ENCODE peak calls at places on chromosomes 7 and 10, in seven cellular contexts. Q, V, F, C, P, B and T are unnamed samples. For H3K4me1, the result is how much of the 10 kb centered on the place peaks cover.

GRCh38 chr10:5619366-5620211 is 46.8 kb downstream of the ASB13 start:
- DNase-seq in P (no peak), C (no peak), Q (no peak), V (peak), B (no peak), F (no peak), T (no peak)

GRCh38 chr10:121709674-121710073 is 111.4 kb upstream of the FGFR2 start:
- DNase-seq in C (no peak), V (no peak), B (no peak), P (no peak), F (no peak), Q (no peak), T (no peak)

GRCh38 chr10:71259815-71260501 is 47.6 kb downstream of the UNC5B start:
- DNase-seq in Q (no peak), C (no peak), F (no peak), P (peak), V (no peak), B (no peak), T (no peak)

GRCh38 chr10:110919349-110919931 is at the start of gene SHOC2:
- DNase-seq in B (peak), Q (peak), V (peak), C (peak), P (peak), F (peak), T (peak)

GRCh38 chr7:44062903-44063295 is 2.5 kb downstream of the PGAM2 start:
- DNase-seq in Q (no peak), B (peak), C (no peak), F (no peak), P (no peak), V (no peak), T (no peak)

GRCh38 chr7:50142421-50143113 is 49.5 kb upstream of the ZPBP start:
- DNase-seq in P (no peak), B (no peak), F (no peak), Q (no peak), C (peak), V (no peak), T (no peak)

GRCh38 chr10:3757638-3758490 is 27.1 kb downstream of the KLF6 start:
- DNase-seq in Q (no peak), P (no peak), F (peak), V (peak), B (no peak), C (peak), T (no peak)

GRCh38 chr7:32070406-32071360 is at the start of gene PDE1C:
- DNase-seq in Q (peak), B (peak), V (no peak), C (no peak), P (no peak), F (no peak), T (no peak)

GRCh38 chr7:111749625-111750024 is 187.3 kb upstream of the IMMP2L start:
- DNase-seq in Q (no peak), V (no peak), F (no peak), B (no peak), P (no peak), C (no peak), T (no peak)

GRCh38 chr10:13485623-13486022 is 43.2 kb downstream of the BEND7 start:
- DNase-seq in P (no peak), V (no peak), B (no peak), C (no peak), F (no peak), Q (no peak), T (no peak)

GRCh38 chr7:16271990-16272665 is 149.2 kb downstream of the CRPPA start:
- DNase-seq in Q (no peak), C (no peak), F (no peak), V (no peak), B (no peak), P (no peak), T (no peak)

GRCh38 chr7:30240401-30240800 is 44.0 kb upstream of the ZNRF2 start:
- DNase-seq in B (no peak), P (no peak), Q (no peak), C (no peak), F (no peak), V (no peak), T (no peak)

GRCh38 chr7:124937076-124937475 is 7.5 kb upstream of the POT1 start:
- DNase-seq in C (no peak), Q (no peak), F (no peak), B (no peak), V (no peak), P (no peak), T (no peak)

GRCh38 chr10:69268761-69269416 is 9.4 kb upstream of the HK1 start:
- DNase-seq in F (no peak), B (no peak), Q (no peak), C (no peak), V (no peak), P (no peak), T (no peak)

GRCh38 chr10:114726820-114727271 is 68.8 kb upstream of the ABLIM1 start:
- DNase-seq in Q (no peak), C (no peak), B (no peak), F (no peak), V (no peak), P (no peak), T (no peak)

GRCh38 chr10:125084191-125085186 is 75.9 kb downstream of the CTBP2 start:
- DNase-seq in C (no peak), Q (peak), V (peak), F (no peak), P (no peak), B (peak), T (peak)

GRCh38 chr7:80150621-80151273 is 16.1 kb downstream of the GNAI1 start:
- DNase-seq in P (no peak), B (no peak), F (no peak), Q (no peak), C (no peak), V (no peak), T (no peak)

GRCh38 chr7:73725703-73726466 is 6.4 kb upstream of the STX1A start:
- DNase-seq in P (peak), F (peak), Q (peak), B (peak), V (peak), C (peak), T (peak)

GRCh38 chr10:131802156-131802915 is 98.5 kb upstream of the PPP2R2D start:
- DNase-seq in B (no peak), Q (no peak), C (no peak), P (no peak), F (no peak), V (no peak), T (no peak)

GRCh38 chr7:133315332-133316040 is 62.6 kb downstream of the EXOC4 start:
- DNase-seq in V (no peak), Q (no peak), P (no peak), C (no peak), B (no peak), F (no peak), T (no peak)

GRCh38 chr10:75472685-75473084 is 41.3 kb downstream of the LRMDA start:
- DNase-seq in F (no peak), C (no peak), V (no peak), Q (no peak), B (no peak), P (no peak), T (no peak)

GRCh38 chr10:66162560-66163143 is 763.2 kb upstream of the LRRTM3 start:
- DNase-seq in Q (no peak), C (no peak), F (no peak), V (no peak), B (no peak), P (no peak), T (no peak)

GRCh38 chr7:71618281-71618680 is 486.3 kb downstream of the GALNT17 start:
- DNase-seq in C (no peak), V (no peak), Q (no peak), P (no peak), B (no peak), F (no peak), T (no peak)

GRCh38 chr10:70892631-70893030 is 4.3 kb upstream of the PCBD1 start:
- DNase-seq in V (no peak), P (no peak), C (no peak), B (no peak), F (no peak), Q (no peak), T (no peak)

GRCh38 chr10:118621304-118621942 is 26.0 kb upstream of the PRLHR start:
- DNase-seq in V (no peak), Q (no peak), B (no peak), F (no peak), C (no peak), P (peak), T (no peak)

GRCh38 chr7:128259131-128260056 is 18.3 kb downstream of the LEP start:
- DNase-seq in Q (peak), F (no peak), P (peak), C (no peak), V (no peak), B (no peak), T (peak)

GRCh38 chr7:130324270-130324669 is 20.3 kb upstream of the CPA5 start:
- DNase-seq in V (no peak), F (no peak), Q (no peak), C (no peak), B (no peak), P (no peak), T (no peak)

GRCh38 chr7:193538-194256 is 1.3 kb downstream of the FAM20C start:
- DNase-seq in F (no peak), V (no peak), B (no peak), P (no peak), C (no peak), Q (peak), T (no peak)

GRCh38 chr7:76272142-76272541 is 30.3 kb upstream of the HSPB1 start:
- DNase-seq in V (no peak), F (no peak), Q (no peak), C (no peak), P (no peak), B (no peak), T (no peak)

GRCh38 chr7:48636391-48637015 is 287.8 kb upstream of the CDC14C start:
- DNase-seq in C (no peak), V (no peak), P (no peak), F (no peak), Q (no peak), B (peak), T (no peak)

GRCh38 chr7:95434501-95435421 is at the start of gene PON2:
- DNase-seq in C (peak), V (peak), P (peak), F (peak), Q (peak), B (peak), T (peak)

GRCh38 chr10:14422431-14422830 is 91.7 kb upstream of the FRMD4A start:
- DNase-seq in B (no peak), P (no peak), V (no peak), F (no peak), Q (no peak), C (no peak), T (no peak)

GRCh38 chr7:19111474-19112143 is 5.8 kb downstream of the TWIST1 start:
- DNase-seq in B (no peak), V (no peak), C (no peak), Q (no peak), F (no peak), P (no peak), T (no peak)

GRCh38 chr10:84510121-84510520 is 181.7 kb downstream of the CCSER2 start:
- DNase-seq in Q (no peak), P (no peak), C (no peak), F (no peak), B (no peak), V (no peak), T (no peak)

GRCh38 chr10:117188399-117188798 is 8.9 kb upstream of the KCNK18 start:
- DNase-seq in F (no peak), Q (no peak), V (no peak), B (no peak), C (no peak), P (no peak), T (no peak)

GRCh38 chr7:108340856-108341411 is 115.3 kb downstream of the NRCAM start:
- DNase-seq in P (peak), B (no peak), F (no peak), C (no peak), Q (peak), V (no peak), T (no peak)

GRCh38 chr7:136116186-136116585 is 139.0 kb upstream of the MTPN start:
- DNase-seq in F (no peak), V (peak), Q (no peak), B (no peak), P (no peak), C (no peak), T (no peak)

GRCh38 chr7:21939136-21939857 is 6.4 kb downstream of the CDCA7L start:
- DNase-seq in P (no peak), B (no peak), V (no peak), C (no peak), Q (no peak), F (peak), T (peak)

GRCh38 chr7:5237286-5237685 is 45.5 kb upstream of the SLC29A4 start:
- DNase-seq in P (peak), F (no peak), V (peak), Q (peak), C (no peak), B (peak), T (peak)

GRCh38 chr10:50594012-50594411 is 29.7 kb downstream of the SGMS1 start:
- DNase-seq in B (no peak), F (no peak), P (no peak), Q (no peak), V (no peak), C (no peak), T (no peak)

DNA sequence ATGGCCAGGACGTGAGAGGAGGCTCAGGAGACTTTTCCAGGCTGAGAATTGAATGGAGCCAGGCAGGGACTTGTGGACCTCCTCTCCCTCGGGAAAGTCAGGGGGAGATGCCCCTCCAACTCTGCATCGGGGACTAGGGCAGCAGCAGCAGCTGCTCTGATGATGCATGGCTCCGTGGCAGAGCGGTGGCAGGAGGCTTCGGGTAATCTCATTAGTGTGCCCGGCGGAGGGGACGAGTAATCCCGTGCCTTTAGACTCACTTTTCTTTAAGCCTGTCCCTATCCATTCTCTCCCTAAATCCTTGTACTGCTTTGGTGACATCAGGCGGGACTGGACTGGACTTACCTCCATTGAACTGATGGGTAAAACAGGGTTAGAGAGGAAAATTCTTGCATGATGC is 75.1 kb downstream of the ZMIZ1 start:
- DNase-seq in V (no peak), P (no peak), B (no peak), F (no peak), Q (no peak), C (no peak), T (no peak)
- H3K4me1 ChIP-seq in V (half or more), P (under half), B (half or more), F (under half), Q (under half), C (half or more), T (under half)

GRCh38 chr7:150449206-150449956 is 1.0 kb upstream of the GIMAP8 start:
- DNase-seq in F (no peak), P (no peak), C (no peak), B (no peak), V (no peak), Q (no peak), T (no peak)
- H3K4me1 ChIP-seq in F (under half), P (under half), C (under half), B (half or more), V (half or more), Q (under half), T (under half)

GRCh38 chr7:155992974-155993373 is 180.7 kb upstream of the SHH start:
- DNase-seq in Q (no peak), F (no peak), C (no peak), B (no peak), V (no peak), P (no peak), T (no peak)
- H3K4me1 ChIP-seq in Q (under half), F (under half), C (under half), B (under half), V (under half), P (under half), T (under half)

GRCh38 chr7:2519119-2519930 is at the start of gene LFNG:
- DNase-seq in C (peak), F (peak), Q (peak), P (peak), B (peak), V (peak), T (peak)

GRCh38 chr7:2518101-2518500 is 1.5 kb upstream of the LFNG start:
- DNase-seq in B (no peak), F (no peak), Q (no peak), V (no peak), P (no peak), C (no peak), T (no peak)

GRCh38 chr7:2517678-2518077 is 1.9 kb upstream of the LFNG start:
- DNase-seq in B (no peak), V (no peak), C (no peak), P (no peak), Q (no peak), F (no peak), T (no peak)

GRCh38 chr7:2520131-2520807 is 695 bp downstream of the LFNG start:
- DNase-seq in V (peak), P (no peak), F (no peak), C (no peak), Q (peak), B (no peak), T (no peak)

DNA sequence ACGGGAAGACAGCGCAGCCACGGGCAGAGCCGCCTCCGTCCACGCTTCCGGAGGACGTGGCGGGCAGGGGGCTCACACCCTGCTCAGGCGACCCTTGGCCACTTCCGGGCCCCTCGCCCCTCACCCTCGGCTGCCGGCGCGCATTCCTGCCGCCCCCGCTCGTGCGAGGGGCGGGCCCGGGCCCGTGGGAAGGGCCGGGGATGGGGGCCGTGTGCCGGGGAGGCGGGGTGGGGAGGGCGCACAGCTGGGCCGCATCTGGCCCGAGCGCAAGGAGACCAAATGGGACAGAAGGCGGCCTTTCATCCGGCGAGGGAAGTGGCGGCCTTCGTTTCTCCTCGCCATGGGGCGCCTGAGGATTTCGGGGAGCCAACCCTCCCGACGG is 846 bp upstream of the LFNG start:
- DNase-seq in Q (no peak), F (no peak), B (no peak), P (no peak), V (peak), C (no peak), T (no peak)
- H3K4me1 ChIP-seq in Q (under half), F (under half), B (half or more), P (under half), V (half or more), C (under half), T (under half)

GRCh38 chr10:89330537-89330936 is 2.7 kb downstream of the IFIT3 start:
- DNase-seq in F (no peak), V (no peak), P (no peak), B (no peak), C (no peak), Q (no peak), T (no peak)
- H3K4me1 ChIP-seq in F (under half), V (half or more), P (under half), B (half or more), C (half or more), Q (under half), T (under half)

GRCh38 chr10:44978213-44978569 is 418 bp downstream of the DEPP1 start:
- DNase-seq in P (no peak), C (no peak), Q (no peak), B (no peak), F (no peak), V (peak), T (no peak)

GRCh38 chr10:44979281-44980181 is 922 bp upstream of the DEPP1 start:
- DNase-seq in F (no peak), C (no peak), Q (peak), B (no peak), V (peak), P (no peak), T (no peak)

GRCh38 chr10:44980309-44981171 is 1.9 kb upstream of the DEPP1 start:
- DNase-seq in V (peak), P (no peak), Q (no peak), C (no peak), F (no peak), B (no peak), T (no peak)

GRCh38 chr10:44977287-44978212 is 1.1 kb downstream of the DEPP1 start:
- DNase-seq in B (no peak), F (no peak), C (no peak), P (no peak), Q (peak), V (peak), T (no peak)

DNA sequence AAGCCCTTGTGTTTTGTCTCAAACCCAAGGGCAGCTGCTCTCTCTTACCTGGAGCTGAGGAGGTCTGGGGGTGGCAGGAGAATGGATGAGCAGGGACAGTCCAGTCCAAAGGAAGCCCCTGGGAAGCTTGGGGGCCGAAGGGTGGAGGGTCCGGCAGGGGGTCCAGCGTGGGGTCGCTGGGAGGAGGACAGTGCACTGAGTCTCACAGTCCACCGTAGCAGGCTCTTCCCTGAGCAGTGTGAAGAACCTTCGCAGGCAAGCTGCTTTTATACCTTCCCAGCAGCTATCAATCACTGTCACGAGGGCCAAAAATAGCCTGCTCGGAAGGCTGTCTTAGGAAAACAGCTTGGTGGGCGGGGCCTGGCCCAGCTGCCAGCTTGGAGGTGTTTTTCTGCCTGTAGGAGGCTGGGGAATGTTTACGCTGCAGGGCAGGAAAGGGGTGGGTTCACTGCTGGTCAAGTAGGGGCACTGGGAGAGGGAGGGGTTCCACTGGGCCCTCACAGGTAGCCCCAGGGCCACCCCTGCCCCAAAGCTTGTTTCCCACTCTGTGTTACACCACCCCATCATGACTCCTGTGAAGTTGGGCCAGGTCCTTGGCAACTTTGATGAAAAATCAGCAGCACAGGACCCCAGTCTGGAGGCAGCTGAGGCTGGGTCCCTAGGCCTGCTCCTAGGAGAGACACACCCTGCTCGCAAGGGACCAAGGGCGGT is at the start of gene DEPP1:
- DNase-seq in V (peak), B (peak), C (no peak), F (peak), Q (peak), P (peak), T (peak)
- H3K4me1 ChIP-seq in V (half or more), B (half or more), C (under half), F (under half), Q (under half), P (under half), T (under half)